ENCODE peak calls at places on chromosomes 4 and X, in eight cellular contexts. P, B, D, K, Q, E, F and L are unnamed samples. For H3K36me3 and H3K4me1, the result is how much of the 10 kb centered on the place peaks cover.

GRCh38 chr4:80732010-80732409 is 298.5 kb upstream of the BMP3 start:
- DNase-seq in P (no peak), E (no peak), K (no peak), F (no peak), D (no peak), Q (peak), B (no peak), L (no peak)

GRCh38 chr4:42357325-42357724 is 40.0 kb upstream of the SHISA3 start:
- DNase-seq in D (no peak), P (no peak), Q (no peak), B (no peak), F (no peak), K (peak), E (no peak), L (peak)

GRCh38 chrX:74383611-74384010 is 37.7 kb upstream of the SLC16A2 start:
- DNase-seq in K (no peak), P (no peak), E (peak), B (peak), Q (peak), D (no peak), F (peak), L (peak)

GRCh38 chr4:25022198-25022597 is 8.5 kb downstream of the LGI2 start:
- DNase-seq in E (no peak), P (no peak), B (no peak), Q (no peak), F (no peak), K (no peak), D (no peak), L (no peak)

GRCh38 chr4:134531013-134531412 is 329.4 kb upstream of the PABPC4L start:
- DNase-seq in P (no peak), B (no peak), D (no peak), E (no peak), F (no peak), Q (no peak), K (no peak), L (no peak)

GRCh38 chr4:141346144-141346543 is 125.4 kb downstream of the ZNF330 start:
- DNase-seq in E (peak), K (no peak), D (no peak), F (peak), B (peak), Q (peak), P (no peak), L (no peak)

GRCh38 chr4:103719320-103720204 is at the start of gene TACR3:
- DNase-seq in P (no peak), K (peak), F (peak), B (no peak), D (no peak), Q (peak), E (no peak), L (no peak)

GRCh38 chrX:1466232-1466661 is 13.5 kb upstream of the ASMTL start:
- DNase-seq in K (peak), Q (no peak), F (no peak), P (no peak), B (no peak), E (no peak), D (no peak), L (peak)

GRCh38 chr4:15506464-15506863 is 36.8 kb downstream of the CC2D2A start:
- DNase-seq in K (no peak), P (no peak), F (no peak), E (no peak), Q (peak), B (no peak), D (no peak), L (no peak)

GRCh38 chrX:40780123-40780522 is 44.8 kb upstream of the MED14 start:
- DNase-seq in Q (no peak), F (no peak), E (no peak), P (no peak), B (no peak), K (no peak), D (no peak), L (no peak)

DNA sequence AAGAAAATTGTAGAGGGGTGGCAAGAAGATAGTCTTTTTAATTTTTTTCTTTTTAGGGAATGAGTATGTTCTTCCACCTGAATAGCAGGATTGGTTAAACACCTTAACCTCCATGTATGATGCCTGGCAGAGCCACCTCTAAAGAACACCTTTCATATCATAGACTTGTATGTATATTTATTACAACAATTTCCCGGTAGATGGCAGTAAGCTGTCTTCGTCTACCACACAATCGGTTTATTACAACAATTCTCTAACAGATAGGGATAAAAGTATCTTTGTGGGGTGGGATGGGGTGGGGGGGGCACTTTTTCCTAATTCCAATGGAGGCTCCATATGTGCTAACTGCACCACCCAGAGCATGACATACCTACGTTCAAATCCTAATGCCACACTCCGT is 255.5 kb downstream of the LDB2 start:
- DNase-seq in P (no peak), Q (no peak), F (peak), E (no peak), D (no peak), B (no peak), K (no peak), L (no peak)
- TF ChIP-seq CTCF in P (no peak), Q (peak), F (peak), E (no peak), D (no peak), B (no peak), K (no peak), L (no peak)

GRCh38 chr4:40820101-40820500 is 70.3 kb downstream of the NSUN7 start:
- DNase-seq in Q (no peak), E (no peak), B (no peak), P (no peak), F (no peak), D (no peak), K (no peak), L (no peak)
- H3K36me3 ChIP-seq in Q (under half), E (under half), B (under half), P (under half), F (under half), D (half or more), K (under half), L (under half)

DNA sequence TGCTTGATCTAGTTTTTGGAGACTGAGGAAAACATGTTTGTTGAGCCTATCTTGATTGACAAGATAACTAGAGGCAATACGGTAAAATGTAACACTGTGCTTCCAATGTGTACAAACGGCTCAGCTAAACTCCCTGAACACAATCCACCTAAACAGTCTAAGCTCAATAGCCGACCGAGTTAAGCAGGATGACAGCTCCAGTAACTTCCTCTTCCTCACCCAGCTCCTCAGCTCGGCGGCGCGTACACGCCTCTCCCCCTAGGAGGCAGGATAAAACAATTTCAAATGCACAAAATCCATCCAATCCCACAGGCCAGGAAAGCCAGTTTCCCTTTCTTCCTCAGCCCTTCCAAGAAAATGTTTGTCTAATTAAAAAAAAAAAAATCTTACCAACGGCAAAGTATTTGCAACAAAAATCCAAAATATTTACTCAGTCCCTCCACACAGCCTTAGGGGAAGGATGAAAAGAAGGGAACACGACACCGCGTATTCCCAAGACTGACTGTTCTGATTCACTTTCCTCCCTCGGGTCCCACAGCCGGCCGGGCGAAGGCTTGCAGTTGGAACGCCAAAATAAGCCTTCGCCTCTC is 996 bp downstream of the CNOT6L start:
- DNase-seq in P (no peak), E (peak), K (peak), F (peak), D (peak), Q (peak), B (peak), L (peak)
- H3K4me1 ChIP-seq in P (under half), E (under half), K (under half), F (under half), D (under half), Q (under half), B (half or more), L (half or more)

GRCh38 chrX:132716006-132716405 is 227.2 kb upstream of the MBNL3 start:
- DNase-seq in D (no peak), K (no peak), Q (no peak), P (no peak), E (no peak), B (no peak), F (peak), L (no peak)
- TF ChIP-seq CTCF in D (no peak), K (no peak), Q (peak), P (peak), E (no peak), B (no peak), F (peak), L (peak)

GRCh38 chr4:82851318-82851717 is 39.6 kb downstream of the SEC31A start:
- DNase-seq in D (no peak), K (no peak), F (no peak), Q (no peak), E (no peak), B (no peak), P (no peak), L (no peak)

GRCh38 chr4:82851902-82852750 is 38.8 kb downstream of the SEC31A start:
- DNase-seq in D (no peak), P (no peak), K (no peak), B (no peak), F (peak), Q (peak), E (no peak), L (no peak)

GRCh38 chr4:82848706-82849105 is 42.2 kb downstream of the SEC31A start:
- DNase-seq in P (peak), D (no peak), B (no peak), E (no peak), K (no peak), F (no peak), Q (no peak), L (no peak)

GRCh38 chr4:82852751-82853053 is 38.3 kb downstream of the SEC31A start:
- DNase-seq in K (no peak), Q (no peak), B (no peak), D (no peak), E (no peak), P (no peak), F (no peak), L (no peak)

DNA sequence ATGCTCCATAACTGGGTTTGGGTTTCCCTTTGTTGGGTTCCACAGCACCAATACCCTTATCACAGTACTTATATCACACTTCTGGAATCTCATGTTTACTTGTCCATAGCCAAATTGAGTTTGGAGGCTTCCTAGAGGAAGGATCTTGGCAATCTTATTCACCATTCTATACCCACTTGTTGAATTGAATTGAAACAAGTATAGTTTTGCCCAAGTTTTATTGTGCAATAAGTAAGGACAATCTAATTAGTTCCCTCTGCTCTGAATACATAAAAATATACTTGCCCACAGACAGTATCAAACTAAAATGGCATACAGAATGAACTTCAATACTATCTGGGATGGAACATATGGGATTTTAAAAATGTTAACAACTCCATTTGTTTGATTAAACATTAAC is 40.3 kb downstream of the SEC31A start:
- DNase-seq in E (no peak), D (no peak), B (no peak), Q (no peak), P (no peak), F (no peak), K (no peak), L (no peak)
- H3K36me3 ChIP-seq in E (under half), D (half or more), B (half or more), Q (under half), P (under half), F (half or more), K (under half), L (half or more)

DNA sequence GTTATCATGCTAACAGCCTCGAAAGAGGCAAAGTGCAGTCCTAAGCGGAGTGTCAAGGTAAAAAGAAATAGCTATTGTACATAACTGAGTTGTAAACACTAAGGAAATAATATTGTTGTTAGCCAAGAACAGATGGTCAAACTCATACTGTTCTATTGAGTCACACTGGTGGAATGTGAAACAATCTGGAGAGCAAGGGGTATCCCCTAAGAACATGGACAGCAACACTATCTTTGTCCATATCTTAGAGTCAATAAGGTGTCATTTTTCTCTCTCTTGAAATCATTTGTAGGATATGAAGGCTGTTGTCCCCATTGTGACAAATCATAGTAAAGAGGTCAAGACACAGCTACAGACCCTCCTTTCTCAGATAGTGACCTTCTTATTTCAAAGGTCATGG is 4.5 kb upstream of the PDGFC start:
- DNase-seq in Q (peak), E (no peak), P (no peak), D (no peak), K (no peak), F (no peak), B (no peak), L (no peak)
- H3K4me1 ChIP-seq in Q (under half), E (under half), P (under half), D (under half), K (under half), F (half or more), B (under half), L (under half)

DNA sequence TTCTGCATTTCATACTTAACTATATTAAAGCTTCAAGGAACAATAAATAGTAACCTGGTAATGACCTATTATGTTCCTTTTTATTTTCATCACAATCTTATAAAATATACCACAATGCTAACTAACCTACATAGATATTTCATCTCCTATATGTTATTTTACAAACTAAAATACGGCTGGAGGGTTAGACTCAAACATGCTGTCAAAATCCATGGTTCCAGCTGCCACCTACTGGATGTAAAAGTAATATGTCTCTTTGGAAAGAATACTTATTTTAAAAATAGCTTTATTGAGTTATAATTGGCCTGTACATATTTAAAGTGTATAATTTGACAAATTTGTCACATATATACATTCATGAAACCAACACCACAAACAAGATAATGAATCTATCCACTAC is 15.0 kb downstream of the RGN start:
- DNase-seq in F (peak), K (no peak), P (no peak), Q (peak), D (no peak), E (no peak), B (no peak), L (peak)
- TF ChIP-seq CTCF in F (peak), K (peak), P (no peak), Q (peak), D (peak), E (no peak), B (peak), L (peak)

DNA sequence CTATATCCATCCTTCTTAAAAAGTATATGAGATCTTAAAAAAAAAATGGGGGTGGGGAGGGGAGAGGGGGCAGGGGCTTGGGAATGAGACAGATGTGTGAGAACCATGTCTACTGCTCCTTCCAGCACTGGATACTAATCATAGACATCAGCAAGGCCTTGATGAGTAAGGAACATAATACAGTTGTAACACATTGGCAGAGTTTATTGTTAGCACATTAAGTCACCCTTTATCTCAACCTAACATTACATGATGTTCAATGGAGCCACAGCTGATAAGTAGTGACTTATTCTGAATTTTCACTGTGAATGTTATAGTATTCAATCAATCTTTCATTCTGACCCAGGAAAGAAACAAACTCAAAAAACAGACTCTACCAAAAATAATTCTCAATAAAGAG is 47.3 kb upstream of the KCNE5 start:
- DNase-seq in B (no peak), F (no peak), K (no peak), P (no peak), E (no peak), D (no peak), Q (peak), L (no peak)
- H3K36me3 ChIP-seq in B (under half), F (under half), K (under half), P (under half), E (under half), D (half or more), Q (under half), L (under half)

GRCh38 chr4:165327211-165328100 is at the start of gene MSMO1:
- DNase-seq in E (peak), K (peak), P (no peak), D (peak), Q (peak), F (peak), B (peak), L (peak)
- H3K4me1 ChIP-seq in E (under half), K (under half), P (under half), D (under half), Q (under half), F (under half), B (under half), L (half or more)

GRCh38 chrX:25344191-25344936 is 328.6 kb upstream of the ARX start:
- DNase-seq in P (no peak), E (no peak), K (no peak), F (no peak), B (no peak), D (no peak), Q (no peak), L (no peak)

GRCh38 chrX:25337841-25338240 is 322.1 kb upstream of the ARX start:
- DNase-seq in P (no peak), D (no peak), K (no peak), Q (no peak), B (no peak), E (no peak), F (no peak), L (peak)

GRCh38 chrX:25343060-25343459 is 327.3 kb upstream of the ARX start:
- DNase-seq in P (no peak), F (no peak), B (no peak), Q (no peak), E (no peak), D (no peak), K (no peak), L (no peak)
- TF ChIP-seq CTCF in P (no peak), F (peak), B (no peak), Q (no peak), E (no peak), D (no peak), K (no peak), L (peak)